ENCODE peak calls at places on chromosomes 13 and 19, in seven cellular contexts. One of them, this sample, is unnamed.
A peak's percentile ranks its signal among the peaks of the same experiment; 100 is the strongest.

GRCh38 chr19:3479177-3479818 is 1.0 kb downstream of the SMIM24 start:
- DNase-seq in hippocampal formation: no peak
- DNase-seq in AG04450: no peak
- DNase-seq in effector CD4-positive, alpha-beta T cell: peak; percentile 25
- DNase-seq in iPS-NIHi11: peak; percentile 85
- DNase-seq in DMS153: no peak
- DNase-seq in amniotic stem cell: no peak
- DNase-seq in this sample: no peak

GRCh38 chr13:78020861-78021260 is 102.2 kb upstream of the EDNRB start:
- DNase-seq in hippocampal formation: no peak
- DNase-seq in AG04450: no peak
- DNase-seq in effector CD4-positive, alpha-beta T cell: no peak
- DNase-seq in iPS-NIHi11: no peak
- DNase-seq in DMS153: no peak
- DNase-seq in amniotic stem cell: no peak
- DNase-seq in this sample: no peak

GRCh38 chr19:10643166-10643967 is 10.8 kb upstream of the ILF3 start:
- DNase-seq in hippocampal formation: no peak
- DNase-seq in AG04450: no peak
- DNase-seq in effector CD4-positive, alpha-beta T cell: no peak
- DNase-seq in iPS-NIHi11: no peak
- DNase-seq in DMS153: no peak
- DNase-seq in amniotic stem cell: no peak
- DNase-seq in this sample: no peak

GRCh38 chr19:8973501-8974091 is 36.6 kb downstream of the MUC16 start:
- DNase-seq in hippocampal formation: no peak
- DNase-seq in AG04450: no peak
- DNase-seq in effector CD4-positive, alpha-beta T cell: no peak
- DNase-seq in iPS-NIHi11: peak; percentile 55
- DNase-seq in DMS153: no peak
- DNase-seq in amniotic stem cell: no peak
- DNase-seq in this sample: no peak

GRCh38 chr19:4829001-4829712 is 2.4 kb downstream of the TICAM1 start:
- DNase-seq in hippocampal formation: no peak
- DNase-seq in AG04450: no peak
- DNase-seq in effector CD4-positive, alpha-beta T cell: no peak
- DNase-seq in iPS-NIHi11: no peak
- DNase-seq in DMS153: peak; percentile 2
- DNase-seq in amniotic stem cell: no peak
- DNase-seq in this sample: peak; percentile 23

GRCh38 chr13:82657471-82657870 is 1224.8 kb downstream of the SLITRK1 start:
- DNase-seq in hippocampal formation: no peak
- DNase-seq in AG04450: no peak
- DNase-seq in effector CD4-positive, alpha-beta T cell: no peak
- DNase-seq in iPS-NIHi11: no peak
- DNase-seq in DMS153: no peak
- DNase-seq in amniotic stem cell: no peak
- DNase-seq in this sample: no peak

GRCh38 chr19:56837892-56838679 is 2.4 kb downstream of the PEG3 start:
- DNase-seq in hippocampal formation: peak; percentile 79
- DNase-seq in AG04450: no peak
- DNase-seq in effector CD4-positive, alpha-beta T cell: no peak
- DNase-seq in iPS-NIHi11: no peak
- DNase-seq in DMS153: no peak
- DNase-seq in amniotic stem cell: no peak
- DNase-seq in this sample: no peak

GRCh38 chr13:92573467-92574057 is 653.0 kb upstream of the GPC6 start:
- DNase-seq in hippocampal formation: no peak
- DNase-seq in AG04450: no peak
- DNase-seq in effector CD4-positive, alpha-beta T cell: no peak
- DNase-seq in iPS-NIHi11: peak; percentile 60
- DNase-seq in DMS153: no peak
- DNase-seq in amniotic stem cell: no peak
- DNase-seq in this sample: peak; percentile 4

GRCh38 chr19:28067882-28068281 is 1145.1 kb downstream of the UQCRFS1 start:
- DNase-seq in hippocampal formation: no peak
- DNase-seq in AG04450: no peak
- DNase-seq in effector CD4-positive, alpha-beta T cell: no peak
- DNase-seq in iPS-NIHi11: no peak
- DNase-seq in DMS153: no peak
- DNase-seq in amniotic stem cell: no peak
- DNase-seq in this sample: no peak

GRCh38 chr13:73073050-73073449 is 14.2 kb downstream of the KLF5 start:
- DNase-seq in hippocampal formation: no peak
- DNase-seq in AG04450: no peak
- DNase-seq in effector CD4-positive, alpha-beta T cell: no peak
- DNase-seq in iPS-NIHi11: no peak
- DNase-seq in DMS153: no peak
- DNase-seq in amniotic stem cell: no peak
- DNase-seq in this sample: no peak

GRCh38 chr13:98284677-98285076 is 107.6 kb upstream of the RNF113B start:
- DNase-seq in hippocampal formation: no peak
- DNase-seq in AG04450: no peak
- DNase-seq in effector CD4-positive, alpha-beta T cell: no peak
- DNase-seq in iPS-NIHi11: no peak
- DNase-seq in DMS153: peak; percentile 62
- DNase-seq in amniotic stem cell: no peak
- DNase-seq in this sample: peak; percentile 91

GRCh38 chr13:44620057-44620456 is 43.9 kb upstream of the TSC22D1 start:
- DNase-seq in hippocampal formation: no peak
- DNase-seq in AG04450: no peak
- DNase-seq in effector CD4-positive, alpha-beta T cell: no peak
- DNase-seq in iPS-NIHi11: no peak
- DNase-seq in DMS153: no peak
- DNase-seq in amniotic stem cell: no peak
- DNase-seq in this sample: no peak

GRCh38 chr13:48210178-48210577 is 22.8 kb upstream of the ITM2B start:
- DNase-seq in hippocampal formation: no peak
- DNase-seq in AG04450: peak; percentile 58
- DNase-seq in effector CD4-positive, alpha-beta T cell: no peak
- DNase-seq in iPS-NIHi11: no peak
- DNase-seq in DMS153: no peak
- DNase-seq in amniotic stem cell: peak; percentile 31
- DNase-seq in this sample: no peak

GRCh38 chr19:30228113-30228725 is 144.0 kb upstream of the ZNF536 start:
- DNase-seq in hippocampal formation: peak; percentile 66
- DNase-seq in AG04450: no peak
- DNase-seq in effector CD4-positive, alpha-beta T cell: no peak
- DNase-seq in iPS-NIHi11: no peak
- DNase-seq in DMS153: no peak
- DNase-seq in amniotic stem cell: no peak
- DNase-seq in this sample: no peak

GRCh38 chr19:7808108-7808507 is 21.9 kb upstream of the EVI5L start:
- DNase-seq in hippocampal formation: no peak
- DNase-seq in AG04450: no peak
- DNase-seq in effector CD4-positive, alpha-beta T cell: no peak
- DNase-seq in iPS-NIHi11: no peak
- DNase-seq in DMS153: no peak
- DNase-seq in amniotic stem cell: no peak
- DNase-seq in this sample: no peak

GRCh38 chr13:40116008-40116407 is 460.5 kb downstream of the COG6 start:
- DNase-seq in hippocampal formation: no peak
- DNase-seq in AG04450: no peak
- DNase-seq in effector CD4-positive, alpha-beta T cell: peak; percentile 17
- DNase-seq in iPS-NIHi11: peak; percentile 34
- DNase-seq in DMS153: peak; percentile 28
- DNase-seq in amniotic stem cell: no peak
- DNase-seq in this sample: no peak

GRCh38 chr13:112814905-112815585 is 125.2 kb downstream of the ATP11A start:
- DNase-seq in hippocampal formation: no peak
- DNase-seq in AG04450: no peak
- DNase-seq in effector CD4-positive, alpha-beta T cell: no peak
- DNase-seq in iPS-NIHi11: no peak
- DNase-seq in DMS153: no peak
- DNase-seq in amniotic stem cell: peak; percentile 12
- DNase-seq in this sample: no peak

GRCh38 chr19:20482721-20483120 is 82.9 kb downstream of the ZNF737 start:
- DNase-seq in hippocampal formation: no peak
- DNase-seq in AG04450: no peak
- DNase-seq in effector CD4-positive, alpha-beta T cell: no peak
- DNase-seq in iPS-NIHi11: no peak
- DNase-seq in DMS153: no peak
- DNase-seq in amniotic stem cell: no peak
- DNase-seq in this sample: no peak

GRCh38 chr13:108346376-108346775 is 76.9 kb downstream of the TNFSF13B start:
- DNase-seq in hippocampal formation: no peak
- DNase-seq in AG04450: no peak
- DNase-seq in effector CD4-positive, alpha-beta T cell: peak; percentile 29
- DNase-seq in iPS-NIHi11: peak; percentile 14
- DNase-seq in DMS153: no peak
- DNase-seq in amniotic stem cell: no peak
- DNase-seq in this sample: no peak

GRCh38 chr13:33119886-33120543 is 103.8 kb downstream of the KL start:
- DNase-seq in hippocampal formation: no peak
- DNase-seq in AG04450: no peak
- DNase-seq in effector CD4-positive, alpha-beta T cell: no peak
- DNase-seq in iPS-NIHi11: no peak
- DNase-seq in DMS153: no peak
- DNase-seq in amniotic stem cell: no peak
- DNase-seq in this sample: no peak

GRCh38 chr19:29781582-29782580 is 29.9 kb upstream of the CCNE1 start:
- DNase-seq in hippocampal formation: no peak
- DNase-seq in AG04450: no peak
- DNase-seq in effector CD4-positive, alpha-beta T cell: no peak
- DNase-seq in iPS-NIHi11: no peak
- DNase-seq in DMS153: no peak
- DNase-seq in amniotic stem cell: no peak
- DNase-seq in this sample: no peak

GRCh38 chr19:1512671-1513491 is at the start of gene ADAMTSL5:
- DNase-seq in hippocampal formation: no peak
- DNase-seq in AG04450: no peak
- DNase-seq in effector CD4-positive, alpha-beta T cell: peak; percentile 33
- DNase-seq in iPS-NIHi11: peak; percentile 79
- DNase-seq in DMS153: no peak
- DNase-seq in amniotic stem cell: no peak
- DNase-seq in this sample: no peak

GRCh38 chr19:41958367-41959055 is 610 bp downstream of the RABAC1 start:
- DNase-seq in hippocampal formation: no peak
- DNase-seq in AG04450: peak; percentile 13
- DNase-seq in effector CD4-positive, alpha-beta T cell: peak; percentile 75
- DNase-seq in iPS-NIHi11: peak; percentile 89
- DNase-seq in DMS153: peak; percentile 58
- DNase-seq in amniotic stem cell: peak; percentile 81
- DNase-seq in this sample: peak; percentile 62

GRCh38 chr19:3062165-3063105 is at the start of gene TLE5:
- DNase-seq in hippocampal formation: no peak
- DNase-seq in AG04450: no peak
- DNase-seq in effector CD4-positive, alpha-beta T cell: peak; percentile 63
- DNase-seq in iPS-NIHi11: peak; percentile 84
- DNase-seq in DMS153: peak; percentile 43
- DNase-seq in amniotic stem cell: no peak
- DNase-seq in this sample: no peak

GRCh38 chr19:43290568-43291359 is 21.4 kb upstream of the PSG9 start:
- DNase-seq in hippocampal formation: no peak
- DNase-seq in AG04450: no peak
- DNase-seq in effector CD4-positive, alpha-beta T cell: no peak
- DNase-seq in iPS-NIHi11: no peak
- DNase-seq in DMS153: no peak
- DNase-seq in amniotic stem cell: no peak
- DNase-seq in this sample: no peak

GRCh38 chr13:69755101-69755500 is 352.5 kb upstream of the ATXN8OS start:
- DNase-seq in hippocampal formation: no peak
- DNase-seq in AG04450: no peak
- DNase-seq in effector CD4-positive, alpha-beta T cell: no peak
- DNase-seq in iPS-NIHi11: no peak
- DNase-seq in DMS153: no peak
- DNase-seq in amniotic stem cell: no peak
- DNase-seq in this sample: no peak

GRCh38 chr13:98847780-98848179 is 95.3 kb upstream of the SLC15A1 start:
- DNase-seq in hippocampal formation: no peak
- DNase-seq in AG04450: no peak
- DNase-seq in effector CD4-positive, alpha-beta T cell: no peak
- DNase-seq in iPS-NIHi11: peak; percentile 72
- DNase-seq in DMS153: no peak
- DNase-seq in amniotic stem cell: no peak
- DNase-seq in this sample: no peak